ENCODE peak calls at places on chromosomes 1 and 21, in seven cellular contexts. One of them, this sample, is unnamed.

GRCh38 chr1:51190996-51191395 is 45.1 kb upstream of the RNF11 start:
- DNase-seq in CD8-positive, alpha-beta T cell: no peak
- DNase-seq in sigmoid colon: no peak
- DNase-seq in neural progenitor cell: no peak
- DNase-seq in GM23248: no peak
- DNase-seq in tibial artery: no peak
- DNase-seq in IMR-90: no peak
- DNase-seq in this sample: no peak

GRCh38 chr1:35120458-35121133 is 41.4 kb downstream of the ZMYM1 start:
- DNase-seq in CD8-positive, alpha-beta T cell: no peak
- DNase-seq in sigmoid colon: no peak
- DNase-seq in neural progenitor cell: no peak
- DNase-seq in GM23248: peak
- DNase-seq in tibial artery: no peak
- DNase-seq in IMR-90: peak
- DNase-seq in this sample: no peak

GRCh38 chr1:44489481-44489880 is 84.4 kb downstream of the RNF220 start:
- DNase-seq in CD8-positive, alpha-beta T cell: no peak
- DNase-seq in sigmoid colon: no peak
- DNase-seq in neural progenitor cell: no peak
- DNase-seq in GM23248: peak
- DNase-seq in tibial artery: no peak
- DNase-seq in IMR-90: peak
- DNase-seq in this sample: no peak

GRCh38 chr1:218557731-218558130 is 212.6 kb downstream of the TGFB2 start:
- DNase-seq in CD8-positive, alpha-beta T cell: no peak
- DNase-seq in sigmoid colon: peak
- DNase-seq in neural progenitor cell: no peak
- DNase-seq in GM23248: no peak
- DNase-seq in tibial artery: no peak
- DNase-seq in IMR-90: no peak
- DNase-seq in this sample: no peak

GRCh38 chr1:119338757-119339156 is 29.8 kb upstream of the HAO2 start:
- DNase-seq in CD8-positive, alpha-beta T cell: no peak
- DNase-seq in sigmoid colon: no peak
- DNase-seq in neural progenitor cell: no peak
- DNase-seq in GM23248: no peak
- DNase-seq in tibial artery: no peak
- DNase-seq in IMR-90: no peak
- DNase-seq in this sample: no peak

GRCh38 chr1:175269151-175269550 is 76.6 kb upstream of the KIAA0040 start:
- DNase-seq in CD8-positive, alpha-beta T cell: no peak
- DNase-seq in sigmoid colon: no peak
- DNase-seq in neural progenitor cell: no peak
- DNase-seq in GM23248: no peak
- DNase-seq in tibial artery: no peak
- DNase-seq in IMR-90: no peak
- DNase-seq in this sample: no peak

GRCh38 chr1:224815647-224816046 is 113.8 kb upstream of the DNAH14 start:
- DNase-seq in CD8-positive, alpha-beta T cell: no peak
- DNase-seq in sigmoid colon: no peak
- DNase-seq in neural progenitor cell: no peak
- DNase-seq in GM23248: no peak
- DNase-seq in tibial artery: no peak
- DNase-seq in IMR-90: no peak
- DNase-seq in this sample: no peak

GRCh38 chr1:117824612-117825011 is 104.8 kb downstream of the GDAP2 start:
- DNase-seq in CD8-positive, alpha-beta T cell: no peak
- DNase-seq in sigmoid colon: no peak
- DNase-seq in neural progenitor cell: no peak
- DNase-seq in GM23248: no peak
- DNase-seq in tibial artery: peak
- DNase-seq in IMR-90: no peak
- DNase-seq in this sample: no peak

GRCh38 chr1:73056826-73057225 is 774.5 kb upstream of the NEGR1 start:
- DNase-seq in CD8-positive, alpha-beta T cell: no peak
- DNase-seq in sigmoid colon: no peak
- DNase-seq in neural progenitor cell: no peak
- DNase-seq in GM23248: no peak
- DNase-seq in tibial artery: no peak
- DNase-seq in IMR-90: no peak
- DNase-seq in this sample: no peak

GRCh38 chr1:35932158-35932636 is 1.3 kb downstream of the AGO3 start:
- DNase-seq in CD8-positive, alpha-beta T cell: no peak
- DNase-seq in sigmoid colon: no peak
- DNase-seq in neural progenitor cell: no peak
- DNase-seq in GM23248: peak
- DNase-seq in tibial artery: no peak
- DNase-seq in IMR-90: no peak
- DNase-seq in this sample: no peak

GRCh38 chr21:32403201-32403701 is 9.3 kb upstream of the EVA1C start:
- DNase-seq in CD8-positive, alpha-beta T cell: peak
- DNase-seq in sigmoid colon: peak
- DNase-seq in neural progenitor cell: peak
- DNase-seq in GM23248: peak
- DNase-seq in tibial artery: peak
- DNase-seq in IMR-90: peak
- DNase-seq in this sample: peak

GRCh38 chr1:107292012-107292411 is 151.2 kb downstream of the NTNG1 start:
- DNase-seq in CD8-positive, alpha-beta T cell: no peak
- DNase-seq in sigmoid colon: no peak
- DNase-seq in neural progenitor cell: no peak
- DNase-seq in GM23248: no peak
- DNase-seq in tibial artery: no peak
- DNase-seq in IMR-90: no peak
- DNase-seq in this sample: no peak

GRCh38 chr1:184800876-184801275 is 46.2 kb upstream of the EDEM3 start:
- DNase-seq in CD8-positive, alpha-beta T cell: no peak
- DNase-seq in sigmoid colon: no peak
- DNase-seq in neural progenitor cell: no peak
- DNase-seq in GM23248: no peak
- DNase-seq in tibial artery: no peak
- DNase-seq in IMR-90: no peak
- DNase-seq in this sample: no peak

GRCh38 chr1:23759277-23759676 is 16.0 kb downstream of the ELOA start:
- DNase-seq in CD8-positive, alpha-beta T cell: no peak
- DNase-seq in sigmoid colon: no peak
- DNase-seq in neural progenitor cell: no peak
- DNase-seq in GM23248: no peak
- DNase-seq in tibial artery: no peak
- DNase-seq in IMR-90: peak
- DNase-seq in this sample: no peak

GRCh38 chr1:67575861-67576260 is 109.1 kb upstream of the GADD45A start:
- DNase-seq in CD8-positive, alpha-beta T cell: no peak
- DNase-seq in sigmoid colon: no peak
- DNase-seq in neural progenitor cell: no peak
- DNase-seq in GM23248: peak
- DNase-seq in tibial artery: no peak
- DNase-seq in IMR-90: peak
- DNase-seq in this sample: no peak

GRCh38 chr1:96845464-96845863 is 123.9 kb downstream of the PTBP2 start:
- DNase-seq in CD8-positive, alpha-beta T cell: no peak
- DNase-seq in sigmoid colon: no peak
- DNase-seq in neural progenitor cell: peak
- DNase-seq in GM23248: peak
- DNase-seq in tibial artery: no peak
- DNase-seq in IMR-90: no peak
- DNase-seq in this sample: no peak

GRCh38 chr1:47187226-47187925 is 2.5 kb downstream of the PDZK1IP1 start:
- DNase-seq in CD8-positive, alpha-beta T cell: no peak
- DNase-seq in sigmoid colon: no peak
- DNase-seq in neural progenitor cell: no peak
- DNase-seq in GM23248: no peak
- DNase-seq in tibial artery: no peak
- DNase-seq in IMR-90: no peak
- DNase-seq in this sample: no peak

GRCh38 chr1:221543529-221544120 is 198.3 kb downstream of the DUSP10 start:
- DNase-seq in CD8-positive, alpha-beta T cell: no peak
- DNase-seq in sigmoid colon: no peak
- DNase-seq in neural progenitor cell: peak
- DNase-seq in GM23248: peak
- DNase-seq in tibial artery: no peak
- DNase-seq in IMR-90: peak
- DNase-seq in this sample: no peak

GRCh38 chr1:90558126-90558525 is 159.0 kb downstream of the BARHL2 start:
- DNase-seq in CD8-positive, alpha-beta T cell: no peak
- DNase-seq in sigmoid colon: no peak
- DNase-seq in neural progenitor cell: no peak
- DNase-seq in GM23248: no peak
- DNase-seq in tibial artery: no peak
- DNase-seq in IMR-90: no peak
- DNase-seq in this sample: no peak

GRCh38 chr21:40976198-40977114 is 129.5 kb upstream of the DSCAM start:
- DNase-seq in CD8-positive, alpha-beta T cell: no peak
- DNase-seq in sigmoid colon: no peak
- DNase-seq in neural progenitor cell: no peak
- DNase-seq in GM23248: no peak
- DNase-seq in tibial artery: no peak
- DNase-seq in IMR-90: no peak
- DNase-seq in this sample: no peak

GRCh38 chr1:16087733-16088132 is 14.3 kb upstream of the FAM131C start:
- DNase-seq in CD8-positive, alpha-beta T cell: no peak
- DNase-seq in sigmoid colon: no peak
- DNase-seq in neural progenitor cell: no peak
- DNase-seq in GM23248: no peak
- DNase-seq in tibial artery: no peak
- DNase-seq in IMR-90: no peak
- DNase-seq in this sample: no peak

GRCh38 chr1:62245201-62245600 is 50.6 kb downstream of the L1TD1 start:
- DNase-seq in CD8-positive, alpha-beta T cell: no peak
- DNase-seq in sigmoid colon: no peak
- DNase-seq in neural progenitor cell: no peak
- DNase-seq in GM23248: peak
- DNase-seq in tibial artery: no peak
- DNase-seq in IMR-90: no peak
- DNase-seq in this sample: no peak

GRCh38 chr1:198892065-198892464 is 253.2 kb downstream of the PTPRC start:
- DNase-seq in CD8-positive, alpha-beta T cell: no peak
- DNase-seq in sigmoid colon: no peak
- DNase-seq in neural progenitor cell: no peak
- DNase-seq in GM23248: peak
- DNase-seq in tibial artery: no peak
- DNase-seq in IMR-90: peak
- DNase-seq in this sample: no peak

DNA sequence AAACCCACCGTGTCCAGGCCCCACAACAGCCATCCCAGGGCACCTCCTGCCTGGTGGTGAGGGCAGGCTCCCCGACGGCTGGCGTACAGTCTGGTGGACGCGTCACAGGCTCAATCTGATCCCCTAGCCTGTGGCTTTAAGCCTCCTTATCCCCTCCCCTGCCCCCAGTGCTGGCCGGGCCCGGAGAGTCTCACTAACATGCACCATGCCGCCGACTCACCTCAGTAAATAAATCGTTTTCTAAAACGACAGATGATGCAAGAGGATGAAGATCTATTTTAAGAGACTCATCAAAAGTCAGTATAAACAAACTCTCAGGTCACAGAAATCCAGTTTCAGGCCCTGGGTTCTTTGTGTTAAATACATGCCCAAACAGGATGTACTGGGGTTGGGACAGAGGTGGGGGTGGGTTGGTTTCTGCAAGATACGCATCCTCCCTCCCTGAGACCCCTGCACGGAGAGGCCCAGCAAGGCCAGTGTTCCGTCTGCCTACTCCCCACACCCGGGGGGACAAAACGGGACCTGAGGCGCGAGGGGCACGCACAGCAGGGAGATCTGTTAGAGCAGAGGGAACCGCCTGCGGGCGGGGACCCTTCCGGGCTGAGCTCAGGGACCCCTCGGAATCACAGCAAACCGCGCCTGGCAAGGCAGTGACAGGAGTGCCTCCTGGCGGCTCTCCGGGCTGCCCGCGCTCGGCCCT is 3.1 kb downstream of the PANK4 start:
- DNase-seq in CD8-positive, alpha-beta T cell: no peak
- DNase-seq in sigmoid colon: no peak
- DNase-seq in neural progenitor cell: no peak
- DNase-seq in GM23248: no peak
- DNase-seq in tibial artery: no peak
- DNase-seq in IMR-90: peak
- DNase-seq in this sample: no peak
- H3K27ac ChIP-seq in CD8-positive, alpha-beta T cell: peak
- H3K27ac ChIP-seq in sigmoid colon: no peak
- H3K27ac ChIP-seq in neural progenitor cell: no peak
- H3K27ac ChIP-seq in GM23248: no peak
- H3K27ac ChIP-seq in tibial artery: no peak
- H3K27ac ChIP-seq in IMR-90: peak
- H3K27ac ChIP-seq in this sample: peak

DNA sequence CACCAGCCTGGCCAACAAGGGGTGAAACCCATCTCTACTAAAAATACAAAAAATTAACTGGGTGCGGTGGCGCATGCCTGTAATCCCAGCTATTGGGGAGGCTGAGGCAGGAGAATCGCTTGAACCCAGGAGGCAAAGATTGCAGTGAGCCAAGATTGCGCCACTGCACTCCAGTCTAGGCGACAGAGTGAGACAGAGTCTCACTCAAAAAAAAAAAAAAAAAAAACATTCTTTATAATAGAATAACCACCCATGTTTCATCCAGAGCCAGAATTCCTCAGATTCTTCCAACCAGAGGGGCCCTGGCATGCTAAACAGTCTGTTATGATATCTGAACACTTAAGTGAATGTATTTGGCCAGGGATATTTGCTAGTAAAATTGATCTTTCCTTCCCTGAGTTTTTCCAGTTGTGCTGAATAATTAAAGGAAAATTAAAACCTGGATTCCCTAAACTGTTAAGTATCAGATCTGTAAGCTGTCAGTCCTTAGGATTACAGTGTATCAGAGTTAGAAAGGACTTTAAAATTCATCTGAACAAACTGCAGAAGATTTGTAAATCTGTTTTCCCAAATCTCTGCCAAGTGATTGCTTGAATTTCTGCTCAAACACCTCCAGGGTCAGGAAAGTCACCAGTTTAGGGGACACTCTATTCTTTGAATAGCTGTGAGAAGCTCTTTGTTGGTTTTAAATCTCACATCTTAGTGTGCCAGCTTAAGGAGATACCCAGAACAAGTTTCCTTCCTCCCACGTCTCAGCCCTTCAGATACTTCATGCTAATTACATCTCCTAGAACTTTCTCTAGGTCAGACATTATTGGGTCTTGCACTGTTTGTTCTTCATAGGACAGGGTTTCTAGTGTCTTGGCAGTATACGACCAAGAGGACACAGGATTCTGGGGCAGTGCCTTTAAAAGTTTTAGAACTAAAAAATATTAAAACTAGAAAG is 84.6 kb upstream of the BMP8A start:
- DNase-seq in CD8-positive, alpha-beta T cell: no peak
- DNase-seq in sigmoid colon: no peak
- DNase-seq in neural progenitor cell: peak
- DNase-seq in GM23248: peak
- DNase-seq in tibial artery: no peak
- DNase-seq in IMR-90: peak
- DNase-seq in this sample: no peak
- H3K4me3 ChIP-seq in CD8-positive, alpha-beta T cell: no peak
- H3K4me3 ChIP-seq in sigmoid colon: no peak
- H3K4me3 ChIP-seq in neural progenitor cell: peak
- H3K4me3 ChIP-seq in GM23248: peak
- H3K4me3 ChIP-seq in tibial artery: no peak
- H3K4me3 ChIP-seq in IMR-90: no peak
- H3K4me3 ChIP-seq in this sample: no peak

GRCh38 chr1:164824542-164824941 is 265.6 kb downstream of the PBX1 start:
- DNase-seq in CD8-positive, alpha-beta T cell: no peak
- DNase-seq in sigmoid colon: no peak
- DNase-seq in neural progenitor cell: no peak
- DNase-seq in GM23248: no peak
- DNase-seq in tibial artery: no peak
- DNase-seq in IMR-90: no peak
- DNase-seq in this sample: no peak
- H3K27ac ChIP-seq in CD8-positive, alpha-beta T cell: no peak
- H3K27ac ChIP-seq in sigmoid colon: peak
- H3K27ac ChIP-seq in neural progenitor cell: no peak
- H3K27ac ChIP-seq in GM23248: no peak
- H3K27ac ChIP-seq in tibial artery: peak
- H3K27ac ChIP-seq in IMR-90: no peak
- H3K27ac ChIP-seq in this sample: no peak

GRCh38 chr1:240245629-240246020 is 153.9 kb downstream of the FMN2 start:
- DNase-seq in CD8-positive, alpha-beta T cell: no peak
- DNase-seq in sigmoid colon: no peak
- DNase-seq in neural progenitor cell: no peak
- DNase-seq in GM23248: peak
- DNase-seq in tibial artery: no peak
- DNase-seq in IMR-90: peak
- DNase-seq in this sample: no peak
- H3K4me3 ChIP-seq in CD8-positive, alpha-beta T cell: no peak
- H3K4me3 ChIP-seq in sigmoid colon: no peak
- H3K4me3 ChIP-seq in neural progenitor cell: no peak
- H3K4me3 ChIP-seq in GM23248: peak
- H3K4me3 ChIP-seq in tibial artery: no peak
- H3K4me3 ChIP-seq in IMR-90: no peak
- H3K4me3 ChIP-seq in this sample: no peak

This sample was measured in CD8-positive, alpha-beta memory T cell.